ENCODE peak calls at places on chromosomes 5 and 9, in seven cellular contexts. One of them, this sample, is unnamed.
A peak's percentile ranks its signal among the peaks of the same experiment; 100 is the strongest.

GRCh38 chr9:100549048-100549447 is 28.8 kb upstream of the CAVIN4 start:
- DNase-seq in iris pigment epithelial cell: no peak
- DNase-seq in iPS-NIHi11: no peak
- DNase-seq in activated CD8-positive, alpha-beta memory T cell treated with anti-CD3 and anti-CD28 coated beads, Interleukin-2, amount 50 U/mL, for 4 hours: no peak
- DNase-seq in H1: no peak
- DNase-seq in nephron progenitor cell: no peak
- DNase-seq in KG1: peak; percentile 18
- DNase-seq in this sample: no peak

GRCh38 chr9:20941177-20941690 is 90.2 kb downstream of the HACD4 start:
- DNase-seq in H1: peak; percentile 29
- DNase-seq in KG1: peak; percentile 70
- DNase-seq in nephron progenitor cell: peak; percentile 55
- DNase-seq in iPS-NIHi11: peak; percentile 78
- DNase-seq in activated CD8-positive, alpha-beta memory T cell treated with anti-CD3 and anti-CD28 coated beads, Interleukin-2, amount 50 U/mL, for 4 hours: peak; percentile 44
- DNase-seq in iris pigment epithelial cell: peak; percentile 60
- DNase-seq in this sample: peak; percentile 63

GRCh38 chr5:59793000-59793399 is 100.5 kb downstream of the PDE4D start:
- DNase-seq in nephron progenitor cell: no peak
- DNase-seq in activated CD8-positive, alpha-beta memory T cell treated with anti-CD3 and anti-CD28 coated beads, Interleukin-2, amount 50 U/mL, for 4 hours: no peak
- DNase-seq in iris pigment epithelial cell: peak; percentile 95
- DNase-seq in iPS-NIHi11: no peak
- DNase-seq in KG1: no peak
- DNase-seq in H1: no peak
- DNase-seq in this sample: no peak

GRCh38 chr5:68395844-68396523 is 180.4 kb downstream of the PIK3R1 start:
- DNase-seq in H1: no peak
- DNase-seq in KG1: no peak
- DNase-seq in iris pigment epithelial cell: no peak
- DNase-seq in iPS-NIHi11: peak; percentile 8
- DNase-seq in activated CD8-positive, alpha-beta memory T cell treated with anti-CD3 and anti-CD28 coated beads, Interleukin-2, amount 50 U/mL, for 4 hours: no peak
- DNase-seq in nephron progenitor cell: no peak
- DNase-seq in this sample: no peak

GRCh38 chr5:151183451-151184245 is 26.1 kb upstream of the ANXA6 start:
- DNase-seq in activated CD8-positive, alpha-beta memory T cell treated with anti-CD3 and anti-CD28 coated beads, Interleukin-2, amount 50 U/mL, for 4 hours: no peak
- DNase-seq in iris pigment epithelial cell: peak; percentile 52
- DNase-seq in iPS-NIHi11: no peak
- DNase-seq in KG1: no peak
- DNase-seq in H1: no peak
- DNase-seq in nephron progenitor cell: no peak
- DNase-seq in this sample: no peak

GRCh38 chr9:111662851-111663823 is 1.7 kb downstream of the GNG10 start:
- DNase-seq in activated CD8-positive, alpha-beta memory T cell treated with anti-CD3 and anti-CD28 coated beads, Interleukin-2, amount 50 U/mL, for 4 hours: no peak
- DNase-seq in iPS-NIHi11: peak; percentile 79
- DNase-seq in nephron progenitor cell: peak; percentile 8
- DNase-seq in iris pigment epithelial cell: no peak
- DNase-seq in H1: peak; percentile 41
- DNase-seq in KG1: no peak
- DNase-seq in this sample: no peak

GRCh38 chr9:68690088-68690487 is 15.0 kb upstream of the PIP5K1B start:
- DNase-seq in nephron progenitor cell: no peak
- DNase-seq in iPS-NIHi11: peak; percentile 7
- DNase-seq in iris pigment epithelial cell: no peak
- DNase-seq in KG1: no peak
- DNase-seq in H1: no peak
- DNase-seq in activated CD8-positive, alpha-beta memory T cell treated with anti-CD3 and anti-CD28 coated beads, Interleukin-2, amount 50 U/mL, for 4 hours: no peak
- DNase-seq in this sample: no peak

GRCh38 chr9:114889802-114890224 is 40.6 kb downstream of the TNFSF8 start:
- DNase-seq in KG1: no peak
- DNase-seq in nephron progenitor cell: no peak
- DNase-seq in activated CD8-positive, alpha-beta memory T cell treated with anti-CD3 and anti-CD28 coated beads, Interleukin-2, amount 50 U/mL, for 4 hours: no peak
- DNase-seq in iris pigment epithelial cell: peak; percentile 9
- DNase-seq in iPS-NIHi11: no peak
- DNase-seq in H1: no peak
- DNase-seq in this sample: no peak

GRCh38 chr5:120366047-120366446 is 98.1 kb upstream of the PRR16 start:
- DNase-seq in iris pigment epithelial cell: peak; percentile 74
- DNase-seq in activated CD8-positive, alpha-beta memory T cell treated with anti-CD3 and anti-CD28 coated beads, Interleukin-2, amount 50 U/mL, for 4 hours: no peak
- DNase-seq in nephron progenitor cell: no peak
- DNase-seq in iPS-NIHi11: no peak
- DNase-seq in KG1: no peak
- DNase-seq in H1: no peak
- DNase-seq in this sample: no peak

GRCh38 chr5:124919752-124920151 is 173.3 kb upstream of the ZNF608 start:
- DNase-seq in H1: no peak
- DNase-seq in KG1: no peak
- DNase-seq in activated CD8-positive, alpha-beta memory T cell treated with anti-CD3 and anti-CD28 coated beads, Interleukin-2, amount 50 U/mL, for 4 hours: no peak
- DNase-seq in iPS-NIHi11: no peak
- DNase-seq in iris pigment epithelial cell: no peak
- DNase-seq in nephron progenitor cell: no peak
- DNase-seq in this sample: no peak